ENCODE peak calls at places on chromosomes 6 and 20, in eight cellular contexts. T is GM12878, O is HCT116, R is HepG2, Q is SK-N-SH, E is K562, H is endothelial cell of umbilical vein, Z is H1. V is an unnamed sample.

GRCh38 chr6:143689852-143690251 is 12.1 kb downstream of the PHACTR2 start:
- DNase-seq in R (no peak), E (no peak), O (no peak), H (no peak), Z (no peak), Q (no peak), T (no peak), V (no peak)

GRCh38 chr20:57384486-57384885 is 6.7 kb upstream of the RBM38 start:
- DNase-seq in E (no peak), Z (no peak), R (no peak), Q (no peak), O (no peak), T (no peak), H (no peak), V (no peak)

GRCh38 chr20:20463933-20464374 is 96.0 kb downstream of the INSM1 start:
- DNase-seq in T (peak), Q (no peak), E (no peak), O (no peak), R (no peak), Z (no peak), H (no peak), V (peak)

GRCh38 chr6:148128014-148128730 is 214.5 kb upstream of the SASH1 start:
- DNase-seq in O (no peak), R (no peak), H (no peak), T (no peak), Q (no peak), Z (no peak), E (no peak), V (no peak)

GRCh38 chr6:53189554-53189953 is 40.9 kb upstream of the GCM1 start:
- DNase-seq in Z (no peak), H (no peak), R (no peak), O (no peak), E (no peak), Q (no peak), T (no peak), V (no peak)

GRCh38 chr6:168129292-168130167 is 50.5 kb upstream of the FRMD1 start:
- DNase-seq in Q (no peak), T (no peak), E (no peak), Z (no peak), R (no peak), O (no peak), H (no peak), V (no peak)

GRCh38 chr6:33490198-33490597 is 35.8 kb downstream of the ZBTB9 start:
- DNase-seq in T (no peak), H (no peak), R (no peak), Z (no peak), O (no peak), E (no peak), Q (no peak), V (no peak)

GRCh38 chr6:125868252-125868651 is 77.5 kb downstream of the NCOA7 start:
- DNase-seq in E (no peak), R (no peak), T (no peak), H (no peak), O (no peak), Q (no peak), Z (no peak), V (no peak)

GRCh38 chr6:130681028-130681427 is 146.2 kb upstream of the SMLR1 start:
- DNase-seq in Z (no peak), H (peak), Q (no peak), E (no peak), R (no peak), O (no peak), T (no peak), V (no peak)

GRCh38 chr6:128327890-128328289 is 192.5 kb downstream of the PTPRK start:
- DNase-seq in O (peak), R (peak), E (no peak), T (no peak), Q (peak), Z (peak), H (no peak), V (no peak)

GRCh38 chr6:22349528-22349927 is 52.7 kb upstream of the PRL start:
- DNase-seq in O (no peak), T (no peak), Q (no peak), E (no peak), H (no peak), Z (no peak), R (no peak), V (no peak)

GRCh38 chr6:148747145-148747492 is 289 bp downstream of the UST start:
- DNase-seq in R (no peak), Z (no peak), T (no peak), E (peak), O (no peak), Q (peak), H (peak), V (no peak)

GRCh38 chr6:111809264-111809663 is 64.0 kb downstream of the FYN start:
- DNase-seq in O (no peak), Z (no peak), R (no peak), Q (no peak), T (no peak), H (no peak), E (no peak), V (no peak)

GRCh38 chr6:43634702-43635303 is 837 bp upstream of the MAD2L1BP start:
- DNase-seq in H (no peak), O (no peak), T (no peak), E (no peak), R (no peak), Z (no peak), Q (no peak), V (no peak)

DNA sequence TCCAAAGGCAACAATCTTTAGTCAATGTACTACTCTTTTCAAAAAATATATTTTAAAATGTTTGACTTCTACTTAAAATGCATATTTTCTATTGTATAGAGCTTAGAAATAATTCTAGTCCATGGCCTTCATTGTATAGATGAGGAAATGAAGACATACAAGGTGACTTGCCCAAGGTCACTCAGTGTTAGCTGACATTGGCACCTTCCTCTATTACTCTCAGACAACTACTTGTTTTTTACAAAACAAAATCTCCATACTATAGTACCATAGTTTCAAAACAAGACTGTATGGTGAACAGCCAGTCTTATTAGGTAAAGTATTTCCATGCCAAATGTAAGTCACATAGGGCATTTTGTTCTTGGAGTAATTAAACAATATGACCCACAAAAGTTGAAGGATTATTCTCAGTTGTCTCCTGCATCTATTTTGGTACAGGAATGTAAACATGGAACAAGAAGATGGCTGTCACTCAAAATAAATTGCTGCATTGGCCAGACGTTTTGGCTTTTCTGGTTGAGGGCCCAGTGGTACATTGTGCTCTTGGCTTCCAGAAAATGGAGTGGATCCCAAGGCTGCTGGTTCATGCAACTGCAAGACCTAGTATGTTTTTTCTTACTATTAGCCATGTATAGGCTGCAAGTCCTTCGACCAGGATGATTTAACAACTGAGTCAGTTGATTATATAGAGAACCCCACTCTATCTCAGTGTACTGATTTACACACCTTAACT is 54.3 kb upstream of the NOX3 start:
- DNase-seq in T (no peak), Q (no peak), H (no peak), O (no peak), E (no peak), Z (no peak), R (no peak), V (no peak)
- TF ChIP-seq POLR2AphosphoS5 in T (no peak), Q (no peak), H (no peak), O (no peak), E (no peak), Z (no peak), R (no peak), V (no peak)

GRCh38 chr6:89940225-89941027 is 46.2 kb downstream of the GJA10 start:
- DNase-seq in T (peak), R (peak), Q (peak), H (peak), Z (no peak), E (peak), O (peak), V (peak)
- H3K9ac ChIP-seq in T (no peak), R (no peak), Q (no peak), H (no peak), Z (no peak), E (no peak), O (no peak), V (no peak)

GRCh38 chr20:61251529-61252393 is at the start of gene CDH4:
- DNase-seq in E (no peak), Z (peak), Q (peak), R (no peak), H (no peak), T (no peak), O (no peak), V (no peak)

GRCh38 chr20:61254881-61255589 is 3.0 kb downstream of the CDH4 start:
- DNase-seq in H (no peak), T (no peak), R (no peak), Z (no peak), E (no peak), Q (no peak), O (no peak), V (no peak)

GRCh38 chr20:61252601-61253263 is 671 bp downstream of the CDH4 start:
- DNase-seq in Z (peak), O (no peak), E (no peak), R (no peak), T (no peak), H (no peak), Q (peak), V (no peak)

GRCh38 chr20:61253640-61254511 is 1.8 kb downstream of the CDH4 start:
- DNase-seq in Z (peak), O (no peak), E (no peak), Q (peak), R (no peak), T (no peak), H (no peak), V (no peak)

GRCh38 chr20:61253264-61253639 is 1.2 kb downstream of the CDH4 start:
- DNase-seq in E (no peak), O (no peak), Z (peak), Q (peak), H (no peak), R (no peak), T (no peak), V (no peak)
- H3K4me3 ChIP-seq in E (no peak), O (no peak), Z (peak), Q (no peak), H (no peak), R (no peak), T (no peak), V (peak)

GRCh38 chr6:158027590-158028285 is 46.1 kb downstream of the SYNJ2 start:
- DNase-seq in H (no peak), E (no peak), O (no peak), Q (no peak), R (no peak), Z (no peak), T (no peak), V (no peak)

GRCh38 chr6:158026901-158027589 is 45.4 kb downstream of the SYNJ2 start:
- DNase-seq in Q (no peak), O (no peak), R (no peak), T (no peak), Z (no peak), E (no peak), H (no peak), V (no peak)

GRCh38 chr6:158028421-158028820 is 46.8 kb downstream of the SYNJ2 start:
- DNase-seq in E (no peak), T (no peak), R (no peak), H (no peak), Z (no peak), Q (no peak), O (no peak), V (no peak)

GRCh38 chr6:158024566-158025297 is 43.1 kb downstream of the SYNJ2 start:
- DNase-seq in R (no peak), Q (no peak), E (peak), O (no peak), H (no peak), Z (no peak), T (no peak), V (no peak)

DNA sequence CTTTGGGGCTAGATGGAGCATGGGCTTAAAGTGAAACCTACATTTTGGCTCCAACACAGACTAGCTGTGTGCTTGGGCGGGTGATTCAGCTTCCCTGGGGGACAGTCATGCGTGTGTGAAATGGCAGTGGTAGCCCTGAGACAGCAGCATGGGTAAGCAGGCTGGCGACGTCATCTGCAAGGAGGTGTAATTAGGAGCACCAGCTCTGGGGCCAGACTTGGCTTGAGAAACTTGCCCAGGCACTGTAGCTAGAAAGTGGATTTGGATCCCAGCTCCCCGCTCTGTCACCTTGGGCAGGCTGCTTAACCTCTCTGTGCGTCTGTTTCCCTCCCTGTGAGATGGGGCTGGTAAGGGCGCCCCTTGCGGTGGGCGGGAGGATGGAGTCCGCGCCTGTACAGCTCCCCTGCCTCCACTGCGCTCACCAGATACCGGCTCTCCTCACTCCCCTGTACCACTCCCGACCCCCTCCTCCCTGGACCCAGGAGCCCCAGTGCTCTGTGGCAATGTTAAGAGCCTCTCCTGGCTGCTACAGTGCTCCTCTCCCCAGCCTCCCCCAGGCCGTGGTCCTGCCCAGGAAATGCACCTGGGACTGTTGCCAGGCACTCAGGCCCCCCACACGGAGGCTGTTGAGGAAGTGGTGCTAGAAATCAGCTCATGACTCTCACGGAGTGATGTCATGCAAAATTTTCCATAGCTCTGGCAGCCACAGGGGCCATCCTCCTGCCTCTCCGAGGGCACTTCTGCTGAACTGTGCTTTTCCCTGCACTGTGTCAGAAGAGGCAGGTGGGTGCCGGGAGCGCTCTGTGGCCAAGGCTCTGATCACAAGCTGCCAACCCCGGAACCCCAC is 44.6 kb downstream of the SYNJ2 start:
- DNase-seq in Z (peak), R (peak), T (no peak), E (peak), O (no peak), H (peak), Q (peak), V (no peak)
- TF ChIP-seq POLR2AphosphoS5 in Z (no peak), R (no peak), T (no peak), E (no peak), O (no peak), H (peak), Q (peak), V (no peak)

GRCh38 chr6:41707565-41708200 is 27.7 kb downstream of the TFEB start:
- DNase-seq in T (no peak), O (no peak), Q (no peak), H (no peak), Z (no peak), E (no peak), R (no peak), V (no peak)
- H3K9ac ChIP-seq in T (peak), O (no peak), Q (no peak), H (no peak), Z (no peak), E (no peak), R (no peak), V (no peak)

DNA sequence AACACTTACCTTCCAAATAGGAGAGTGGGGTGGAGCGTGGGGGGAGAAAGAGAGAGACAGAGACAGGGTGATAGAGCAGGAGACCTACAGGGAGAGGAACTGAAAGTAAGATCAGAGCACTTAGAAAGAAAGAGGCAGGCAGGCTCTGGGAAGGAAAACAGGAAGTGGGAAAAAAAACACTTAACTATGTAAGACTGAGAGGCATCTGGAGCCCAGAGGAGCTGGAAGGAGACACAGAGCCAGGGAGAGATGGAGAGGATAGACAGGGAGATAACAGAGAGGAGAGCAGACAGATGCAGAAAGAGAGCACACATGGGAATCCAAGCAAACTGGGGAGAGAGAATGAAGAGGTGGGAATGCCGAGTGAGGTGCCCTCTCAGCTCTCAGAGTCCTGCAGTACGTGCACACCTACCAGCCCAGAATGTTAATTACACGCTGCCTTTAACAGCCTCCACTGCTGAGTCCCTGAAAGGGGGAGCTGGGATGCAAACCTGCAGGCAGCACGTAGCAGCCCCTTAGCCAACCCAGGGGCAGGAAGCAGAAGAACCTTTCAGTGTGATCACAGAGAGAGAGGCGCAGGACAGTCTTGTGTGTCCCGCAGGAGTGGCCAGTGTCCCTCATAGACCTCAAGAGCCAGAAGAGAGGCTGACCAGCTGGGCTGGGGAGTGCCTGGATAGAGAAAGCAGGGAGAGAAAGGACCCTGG is 132.7 kb upstream of the LRFN2 start:
- DNase-seq in Z (peak), R (no peak), E (no peak), H (peak), O (no peak), Q (peak), T (peak), V (no peak)
- H3K4me3 ChIP-seq in Z (no peak), R (no peak), E (no peak), H (no peak), O (no peak), Q (no peak), T (no peak), V (peak)

GRCh38 chr20:63106108-63106764 is 99.5 kb upstream of the BHLHE23 start:
- DNase-seq in T (no peak), Z (no peak), O (no peak), E (no peak), H (no peak), Q (no peak), R (no peak), V (no peak)
- TF ChIP-seq POLR2AphosphoS5 in T (no peak), Z (no peak), O (no peak), E (no peak), H (no peak), Q (no peak), R (no peak), V (no peak)

GRCh38 chr6:474454-475185 is 83.1 kb downstream of the IRF4 start:
- DNase-seq in R (no peak), E (no peak), Z (no peak), T (peak), H (no peak), O (no peak), Q (peak), V (no peak)
- H3K9ac ChIP-seq in R (no peak), E (no peak), Z (no peak), T (peak), H (no peak), O (no peak), Q (no peak), V (no peak)